ENCODE peak calls at places on chromosomes 12 and 14, in seven cellular contexts. One of them, this sample, is unnamed.

GRCh38 chr14:103021817-103022668 is 35.3 kb downstream of the CDC42BPB start:
- DNase-seq in H1: no peak
- DNase-seq in H9: no peak
- DNase-seq in mesendoderm: peak
- DNase-seq in neuronal stem cell: no peak
- DNase-seq in IMR-90: peak
- DNase-seq in trophoblast cell: no peak
- DNase-seq in this sample: peak

GRCh38 chr12:125373375-125373774 is 308.1 kb downstream of the AACS start:
- DNase-seq in neuronal stem cell: no peak
- DNase-seq in H1: no peak
- DNase-seq in mesendoderm: no peak
- DNase-seq in IMR-90: no peak
- DNase-seq in trophoblast cell: no peak
- DNase-seq in H9: no peak
- DNase-seq in this sample: no peak

GRCh38 chr14:73245401-73246325 is 8.4 kb downstream of the PAPLN start:
- DNase-seq in H1: no peak
- DNase-seq in neuronal stem cell: no peak
- DNase-seq in trophoblast cell: peak
- DNase-seq in mesendoderm: no peak
- DNase-seq in H9: peak
- DNase-seq in IMR-90: no peak
- DNase-seq in this sample: peak

GRCh38 chr12:977163-977562 is 13.9 kb upstream of the ERC1 start:
- DNase-seq in mesendoderm: peak
- DNase-seq in H1: no peak
- DNase-seq in H9: no peak
- DNase-seq in IMR-90: no peak
- DNase-seq in trophoblast cell: no peak
- DNase-seq in neuronal stem cell: no peak
- DNase-seq in this sample: no peak

GRCh38 chr12:55972045-55972843 is 1.6 kb upstream of the RAB5B start:
- DNase-seq in neuronal stem cell: no peak
- DNase-seq in mesendoderm: peak
- DNase-seq in IMR-90: peak
- DNase-seq in H1: no peak
- DNase-seq in H9: no peak
- DNase-seq in trophoblast cell: peak
- DNase-seq in this sample: peak

GRCh38 chr12:3684449-3685051 is 68.4 kb downstream of the CRACR2A start:
- DNase-seq in mesendoderm: no peak
- DNase-seq in IMR-90: no peak
- DNase-seq in trophoblast cell: no peak
- DNase-seq in neuronal stem cell: no peak
- DNase-seq in H9: no peak
- DNase-seq in H1: no peak
- DNase-seq in this sample: peak

GRCh38 chr12:74539261-74539660 is 1.6 kb downstream of the ATXN7L3B start:
- DNase-seq in trophoblast cell: no peak
- DNase-seq in neuronal stem cell: no peak
- DNase-seq in IMR-90: no peak
- DNase-seq in H9: no peak
- DNase-seq in H1: no peak
- DNase-seq in mesendoderm: peak
- DNase-seq in this sample: peak

GRCh38 chr12:88393017-88393767 is 187.1 kb downstream of the KITLG start:
- DNase-seq in trophoblast cell: no peak
- DNase-seq in H1: no peak
- DNase-seq in neuronal stem cell: no peak
- DNase-seq in mesendoderm: peak
- DNase-seq in IMR-90: peak
- DNase-seq in H9: peak
- DNase-seq in this sample: peak

GRCh38 chr12:11944321-11944720 is 126.4 kb upstream of the BCL2L14 start:
- DNase-seq in IMR-90: no peak
- DNase-seq in H9: no peak
- DNase-seq in neuronal stem cell: no peak
- DNase-seq in mesendoderm: no peak
- DNase-seq in trophoblast cell: no peak
- DNase-seq in H1: no peak
- DNase-seq in this sample: no peak

GRCh38 chr12:91974541-91974940 is 171.1 kb downstream of the BTG1 start:
- DNase-seq in H1: no peak
- DNase-seq in mesendoderm: no peak
- DNase-seq in trophoblast cell: no peak
- DNase-seq in neuronal stem cell: no peak
- DNase-seq in H9: no peak
- DNase-seq in IMR-90: peak
- DNase-seq in this sample: no peak

GRCh38 chr12:31474751-31475150 is 116.2 kb downstream of the DENND5B start:
- DNase-seq in IMR-90: peak
- DNase-seq in trophoblast cell: no peak
- DNase-seq in H9: no peak
- DNase-seq in neuronal stem cell: no peak
- DNase-seq in mesendoderm: no peak
- DNase-seq in H1: no peak
- DNase-seq in this sample: no peak

GRCh38 chr12:57626929-57627445 is 6.0 kb downstream of the B4GALNT1 start:
- DNase-seq in trophoblast cell: no peak
- DNase-seq in H9: no peak
- DNase-seq in mesendoderm: no peak
- DNase-seq in IMR-90: no peak
- DNase-seq in H1: no peak
- DNase-seq in neuronal stem cell: no peak
- DNase-seq in this sample: no peak

GRCh38 chr12:123942277-123942653 is 30.4 kb downstream of the CCDC92 start:
- DNase-seq in mesendoderm: no peak
- DNase-seq in H9: no peak
- DNase-seq in trophoblast cell: no peak
- DNase-seq in H1: no peak
- DNase-seq in IMR-90: peak
- DNase-seq in neuronal stem cell: no peak
- DNase-seq in this sample: peak

GRCh38 chr14:92649934-92650545 is 98.4 kb downstream of the LGMN start:
- DNase-seq in neuronal stem cell: no peak
- DNase-seq in H9: no peak
- DNase-seq in H1: no peak
- DNase-seq in IMR-90: peak
- DNase-seq in trophoblast cell: peak
- DNase-seq in mesendoderm: no peak
- DNase-seq in this sample: peak

GRCh38 chr14:82667501-82667900 is 1133.8 kb upstream of the SEL1L start:
- DNase-seq in H1: no peak
- DNase-seq in mesendoderm: no peak
- DNase-seq in trophoblast cell: no peak
- DNase-seq in H9: no peak
- DNase-seq in neuronal stem cell: no peak
- DNase-seq in IMR-90: no peak
- DNase-seq in this sample: no peak

GRCh38 chr12:22083167-22083566 is 37.1 kb downstream of the CMAS start:
- DNase-seq in H1: no peak
- DNase-seq in IMR-90: peak
- DNase-seq in neuronal stem cell: no peak
- DNase-seq in H9: no peak
- DNase-seq in trophoblast cell: peak
- DNase-seq in mesendoderm: no peak
- DNase-seq in this sample: peak

GRCh38 chr12:119444462-119445044 is 110.0 kb downstream of the CCDC60 start:
- DNase-seq in H1: peak
- DNase-seq in neuronal stem cell: peak
- DNase-seq in IMR-90: no peak
- DNase-seq in mesendoderm: peak
- DNase-seq in trophoblast cell: peak
- DNase-seq in H9: peak
- DNase-seq in this sample: no peak

GRCh38 chr14:52607061-52607460 is 54.4 kb downstream of the GPR137C start:
- DNase-seq in trophoblast cell: no peak
- DNase-seq in neuronal stem cell: no peak
- DNase-seq in H9: no peak
- DNase-seq in mesendoderm: no peak
- DNase-seq in IMR-90: no peak
- DNase-seq in H1: no peak
- DNase-seq in this sample: no peak

GRCh38 chr12:48966177-48966890 is 5.2 kb downstream of the WNT10B start:
- DNase-seq in neuronal stem cell: no peak
- DNase-seq in trophoblast cell: no peak
- DNase-seq in mesendoderm: no peak
- DNase-seq in H1: no peak
- DNase-seq in IMR-90: no peak
- DNase-seq in H9: peak
- DNase-seq in this sample: no peak

DNA sequence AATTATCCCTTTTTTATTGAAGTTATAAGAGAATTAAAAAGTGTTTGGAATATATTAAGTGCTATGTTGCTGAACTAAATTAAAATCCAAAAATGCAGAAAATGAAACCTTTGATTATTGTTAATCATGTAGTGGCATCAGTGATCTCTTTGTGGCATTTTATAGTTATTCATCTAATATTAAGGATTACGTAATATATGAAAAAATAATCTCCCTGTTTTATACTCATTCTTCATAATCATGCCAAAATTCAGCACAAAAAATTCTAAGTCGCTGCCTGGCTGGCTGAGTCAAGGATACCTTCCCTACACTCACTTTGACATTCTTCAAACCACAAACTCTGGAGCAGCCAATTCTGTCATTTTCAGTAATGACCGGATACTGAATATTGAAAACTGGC is 63.7 kb downstream of the ARL1 start:
- DNase-seq in neuronal stem cell: no peak
- DNase-seq in mesendoderm: no peak
- DNase-seq in H9: no peak
- DNase-seq in IMR-90: no peak
- DNase-seq in H1: no peak
- DNase-seq in trophoblast cell: no peak
- DNase-seq in this sample: no peak
- H2AK5ac ChIP-seq in neuronal stem cell: no peak
- H2AK5ac ChIP-seq in mesendoderm: no peak
- H2AK5ac ChIP-seq in H9: no peak
- H2AK5ac ChIP-seq in IMR-90: no peak
- H2AK5ac ChIP-seq in H1: no peak
- H2AK5ac ChIP-seq in trophoblast cell: no peak
- H2AK5ac ChIP-seq in this sample: no peak

GRCh38 chr14:96235426-96235825 is 20.6 kb upstream of the BDKRB1 start:
- DNase-seq in neuronal stem cell: no peak
- DNase-seq in H9: no peak
- DNase-seq in IMR-90: no peak
- DNase-seq in trophoblast cell: no peak
- DNase-seq in mesendoderm: peak
- DNase-seq in H1: no peak
- DNase-seq in this sample: no peak

GRCh38 chr14:96227428-96227827 is 22.8 kb downstream of the BDKRB2 start:
- DNase-seq in H9: no peak
- DNase-seq in H1: no peak
- DNase-seq in trophoblast cell: no peak
- DNase-seq in IMR-90: no peak
- DNase-seq in mesendoderm: no peak
- DNase-seq in neuronal stem cell: no peak
- DNase-seq in this sample: no peak

GRCh38 chr14:96229315-96229714 is 24.7 kb downstream of the BDKRB2 start:
- DNase-seq in H9: no peak
- DNase-seq in H1: no peak
- DNase-seq in IMR-90: no peak
- DNase-seq in trophoblast cell: no peak
- DNase-seq in mesendoderm: no peak
- DNase-seq in neuronal stem cell: no peak
- DNase-seq in this sample: no peak

GRCh38 chr14:96237641-96238040 is 18.4 kb upstream of the BDKRB1 start:
- DNase-seq in H9: no peak
- DNase-seq in IMR-90: no peak
- DNase-seq in neuronal stem cell: no peak
- DNase-seq in trophoblast cell: no peak
- DNase-seq in mesendoderm: no peak
- DNase-seq in H1: no peak
- DNase-seq in this sample: no peak

DNA sequence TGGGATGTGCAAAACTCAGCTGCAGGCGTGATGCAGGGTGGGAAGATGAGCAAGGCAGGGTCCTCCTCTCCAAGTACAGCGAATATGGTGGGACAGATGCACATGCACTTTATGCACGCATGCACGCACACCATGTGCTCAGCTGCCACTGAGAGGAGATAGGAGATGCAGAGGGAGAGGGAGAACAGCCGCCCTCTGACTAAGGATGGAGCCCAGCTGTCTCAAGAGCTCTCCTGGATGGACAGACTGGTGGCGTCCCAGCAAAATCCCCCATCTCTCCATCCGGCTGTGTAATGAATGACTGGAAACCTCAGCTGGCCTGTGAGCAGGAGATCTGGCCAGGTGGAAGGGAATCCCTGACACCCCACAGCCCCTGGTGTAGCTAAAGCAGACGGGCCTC is 24.3 kb upstream of the BDKRB1 start:
- DNase-seq in H9: no peak
- DNase-seq in trophoblast cell: no peak
- DNase-seq in neuronal stem cell: no peak
- DNase-seq in mesendoderm: no peak
- DNase-seq in IMR-90: no peak
- DNase-seq in H1: no peak
- DNase-seq in this sample: no peak
- H2BK5ac ChIP-seq in H9: no peak
- H2BK5ac ChIP-seq in trophoblast cell: no peak
- H2BK5ac ChIP-seq in neuronal stem cell: no peak
- H2BK5ac ChIP-seq in mesendoderm: no peak
- H2BK5ac ChIP-seq in IMR-90: no peak
- H2BK5ac ChIP-seq in H1: no peak
- H2BK5ac ChIP-seq in this sample: no peak

GRCh38 chr14:88519907-88520306 is 34.9 kb downstream of the PTPN21 start:
- DNase-seq in H9: no peak
- DNase-seq in trophoblast cell: no peak
- DNase-seq in IMR-90: no peak
- DNase-seq in neuronal stem cell: no peak
- DNase-seq in mesendoderm: no peak
- DNase-seq in H1: no peak
- DNase-seq in this sample: no peak

GRCh38 chr14:88518592-88519512 is 36.0 kb downstream of the PTPN21 start:
- DNase-seq in IMR-90: peak
- DNase-seq in H1: no peak
- DNase-seq in H9: no peak
- DNase-seq in neuronal stem cell: no peak
- DNase-seq in mesendoderm: no peak
- DNase-seq in trophoblast cell: no peak
- DNase-seq in this sample: peak

GRCh38 chr14:88521818-88522217 is 33.0 kb downstream of the PTPN21 start:
- DNase-seq in trophoblast cell: no peak
- DNase-seq in IMR-90: peak
- DNase-seq in neuronal stem cell: no peak
- DNase-seq in H1: no peak
- DNase-seq in H9: no peak
- DNase-seq in mesendoderm: no peak
- DNase-seq in this sample: no peak

GRCh38 chr14:88516742-88517418 is 37.9 kb downstream of the PTPN21 start:
- DNase-seq in neuronal stem cell: peak
- DNase-seq in H1: no peak
- DNase-seq in mesendoderm: no peak
- DNase-seq in H9: no peak
- DNase-seq in trophoblast cell: no peak
- DNase-seq in IMR-90: no peak
- DNase-seq in this sample: no peak

GRCh38 chr14:88522393-88522792 is 32.4 kb downstream of the PTPN21 start:
- DNase-seq in H1: no peak
- DNase-seq in trophoblast cell: no peak
- DNase-seq in mesendoderm: no peak
- DNase-seq in H9: no peak
- DNase-seq in IMR-90: no peak
- DNase-seq in neuronal stem cell: no peak
- DNase-seq in this sample: no peak
- H3K9ac ChIP-seq in H1: no peak
- H3K9ac ChIP-seq in trophoblast cell: no peak
- H3K9ac ChIP-seq in mesendoderm: no peak
- H3K9ac ChIP-seq in H9: no peak
- H3K9ac ChIP-seq in IMR-90: no peak
- H3K9ac ChIP-seq in neuronal stem cell: no peak
- H3K9ac ChIP-seq in this sample: no peak

GRCh38 chr14:95200404-95200803 is 43.1 kb upstream of the DICER1 start:
- DNase-seq in trophoblast cell: no peak
- DNase-seq in H9: no peak
- DNase-seq in neuronal stem cell: no peak
- DNase-seq in IMR-90: no peak
- DNase-seq in H1: no peak
- DNase-seq in mesendoderm: no peak
- DNase-seq in this sample: no peak
- H2AK5ac ChIP-seq in trophoblast cell: peak
- H2AK5ac ChIP-seq in H9: no peak
- H2AK5ac ChIP-seq in neuronal stem cell: no peak
- H2AK5ac ChIP-seq in IMR-90: no peak
- H2AK5ac ChIP-seq in H1: no peak
- H2AK5ac ChIP-seq in mesendoderm: no peak
- H2AK5ac ChIP-seq in this sample: no peak

This sample was measured in mesenchymal stem cell.